ENCODE peak calls at places on chromosomes 5 and 9, in seven cellular contexts. R is HCT116, E is foreskin fibroblast, Q is left ventricle myocardium inferior, N is suprapubic skin, I is neural progenitor cell, X is pons. M is an unnamed sample.

GRCh38 chr5:32710335-32710858 is 724 bp upstream of the NPR3 start:
- DNase-seq in R (no peak), E (no peak), Q (peak), N (no peak), I (peak), X (no peak), M (peak)

GRCh38 chr5:150999704-151000452 is 20.5 kb upstream of the GPX3 start:
- DNase-seq in R (no peak), E (peak), Q (peak), N (no peak), I (no peak), X (no peak), M (peak)

GRCh38 chr5:1511651-1512540 is 11.9 kb downstream of the LPCAT1 start:
- DNase-seq in R (peak), E (peak), Q (peak), N (peak), I (peak), X (no peak), M (peak)

GRCh38 chr5:174581483-174581882 is 142.9 kb upstream of the MSX2 start:
- DNase-seq in R (no peak), E (no peak), Q (no peak), N (no peak), I (peak), X (peak), M (no peak)

GRCh38 chr5:5298841-5299543 is 123.5 kb upstream of the ICE1 start:
- DNase-seq in R (no peak), E (no peak), Q (no peak), N (no peak), I (no peak), X (no peak), M (no peak)

GRCh38 chr5:120734033-120734432 is 269.9 kb downstream of the PRR16 start:
- DNase-seq in R (no peak), E (peak), Q (no peak), N (no peak), I (peak), X (no peak), M (no peak)

GRCh38 chr9:36037580-36038169 is 962 bp downstream of the RECK start:
- DNase-seq in R (no peak), E (peak), Q (no peak), N (no peak), I (no peak), X (peak), M (no peak)

GRCh38 chr5:17157294-17157693 is 60.1 kb upstream of the BASP1 start:
- DNase-seq in R (no peak), E (peak), Q (no peak), N (no peak), I (no peak), X (no peak), M (no peak)

GRCh38 chr9:33329996-33330395 is 39.7 kb downstream of the NFX1 start:
- DNase-seq in R (no peak), E (peak), Q (no peak), N (no peak), I (no peak), X (no peak), M (no peak)

GRCh38 chr9:16069671-16070586 is 517.1 kb downstream of the CCDC171 start:
- DNase-seq in R (no peak), E (peak), Q (no peak), N (no peak), I (peak), X (no peak), M (no peak)